ENCODE peak calls at places on chromosomes 12 and 14, in nine cellular contexts. V is IMR-90, K is tibial nerve, Q is choroid plexus epithelial cell, T is HCT116, Y is epithelial cell of esophagus, N is mammary epithelial cell, X is A549, S is PC-3. P is an unnamed sample.

GRCh38 chr12:114480309-114481199 is 74.6 kb upstream of the TBX5 start:
- DNase-seq in T (no peak), X (no peak), N (peak; percentile 30), V (peak; percentile 56), K (no peak), Y (peak; percentile 14), S (no peak), Q (peak; percentile 17), P (peak; percentile 54)

GRCh38 chr12:2295941-2296461 is 243.2 kb downstream of the CACNA1C start:
- DNase-seq in X (no peak), Y (peak; percentile 4), Q (peak; percentile 94), N (peak; percentile 56), S (no peak), K (no peak), T (no peak), V (peak; percentile 89), P (peak; percentile 80)

GRCh38 chr12:67810166-67810565 is 161.6 kb downstream of the DYRK2 start:
- DNase-seq in Y (no peak), S (no peak), Q (no peak), K (no peak), T (no peak), V (no peak), X (no peak), N (no peak), P (no peak)

GRCh38 chr14:94673781-94674231 is 61.6 kb downstream of the SERPINA3 start:
- DNase-seq in X (no peak), T (no peak), Q (peak; percentile 71), S (no peak), K (no peak), Y (no peak), N (no peak), V (peak; percentile 65), P (peak; percentile 8)

GRCh38 chr14:50786821-50787464 is 44.0 kb downstream of the NIN start:
- DNase-seq in V (no peak), S (no peak), Q (no peak), T (no peak), Y (no peak), K (no peak), X (no peak), N (no peak), P (no peak)

GRCh38 chr12:67161322-67161918 is 107.7 kb upstream of the CAND1 start:
- DNase-seq in S (peak; percentile 68), V (peak; percentile 39), Y (peak; percentile 52), T (no peak), K (peak; percentile 36), X (peak; percentile 31), N (peak; percentile 38), Q (peak; percentile 73), P (peak; percentile 61)

GRCh38 chr12:57467212-57467874 is 7.8 kb downstream of the GLI1 start:
- DNase-seq in S (no peak), N (no peak), Y (no peak), V (no peak), Q (no peak), K (no peak), X (no peak), T (no peak), P (no peak)

GRCh38 chr12:11981174-11981733 is 89.5 kb upstream of the BCL2L14 start:
- DNase-seq in V (no peak), Y (peak; percentile 16), K (no peak), S (peak; percentile 62), N (peak; percentile 69), Q (no peak), X (no peak), T (no peak), P (no peak)

GRCh38 chr14:97417331-97417730 is 620.1 kb downstream of the VRK1 start:
- DNase-seq in Q (no peak), Y (no peak), S (no peak), V (no peak), X (no peak), T (no peak), N (no peak), K (no peak), P (no peak)

GRCh38 chr12:119843100-119843499 is 34.0 kb downstream of the CIT start:
- DNase-seq in Q (peak; percentile 90), T (no peak), X (no peak), V (peak; percentile 23), N (no peak), Y (no peak), S (no peak), K (no peak), P (peak; percentile 82)

GRCh38 chr12:112333030-112333429 is 49.2 kb downstream of the HECTD4 start:
- DNase-seq in N (no peak), X (no peak), K (no peak), T (no peak), Q (no peak), S (no peak), Y (no peak), V (no peak), P (no peak)

GRCh38 chr14:103280278-103280917 is 53.6 kb upstream of the EIF5 start:
- DNase-seq in N (no peak), T (no peak), V (no peak), S (no peak), X (no peak), K (no peak), Q (no peak), Y (no peak), P (no peak)

GRCh38 chr14:95156765-95157194 is 549 bp downstream of the DICER1 start:
- DNase-seq in Q (peak; percentile 23), X (peak; percentile 21), T (no peak), V (peak; percentile 19), K (peak; percentile 12), Y (peak; percentile 40), N (peak; percentile 36), S (peak; percentile 14), P (peak; percentile 30)

GRCh38 chr12:51077930-51078329 is 5.5 kb downstream of the CSRNP2 start:
- DNase-seq in N (no peak), T (no peak), S (no peak), Q (peak; percentile 53), V (peak; percentile 46), Y (no peak), X (no peak), K (no peak), P (no peak)

GRCh38 chr12:7068240-7068993 is 7.9 kb downstream of the C1S start:
- DNase-seq in V (peak; percentile 24), Q (peak; percentile 65), N (no peak), X (no peak), K (no peak), Y (peak; percentile 41), T (no peak), S (no peak), P (no peak)

GRCh38 chr12:89863332-89863938 is 154.8 kb upstream of the ATP2B1 start:
- DNase-seq in Q (no peak), S (no peak), Y (no peak), N (no peak), V (no peak), K (no peak), T (no peak), X (no peak), P (no peak)

GRCh38 chr12:13318231-13319015 is 121.9 kb downstream of the EMP1 start:
- DNase-seq in S (no peak), Q (no peak), V (no peak), X (no peak), Y (peak; percentile 21), T (no peak), N (no peak), K (no peak), P (no peak)

GRCh38 chr12:31533470-31533869 is 57.5 kb downstream of the DENND5B start:
- DNase-seq in T (no peak), Y (no peak), K (no peak), N (peak; percentile 21), Q (no peak), V (no peak), X (no peak), S (no peak), P (no peak)

GRCh38 chr12:108112815-108113556 is 16.1 kb upstream of the WSCD2 start:
- DNase-seq in Q (no peak), N (no peak), X (no peak), S (no peak), K (no peak), T (no peak), Y (no peak), V (no peak), P (no peak)

GRCh38 chr14:102421366-102422057 is 58.8 kb downstream of the TECPR2 start:
- DNase-seq in V (no peak), Y (no peak), X (no peak), T (no peak), K (no peak), S (no peak), N (no peak), Q (no peak), P (no peak)

GRCh38 chr12:132218915-132219314 is 74.7 kb downstream of the NOC4L start:
- DNase-seq in Q (peak; percentile 14), K (no peak), T (peak; percentile 52), V (no peak), X (peak; percentile 68), N (no peak), S (peak; percentile 64), Y (no peak), P (peak; percentile 35)
- TF ChIP-seq CTCF in Q (peak; percentile 52), K (no peak), T (peak; percentile 66), V (peak; percentile 15), X (peak; percentile 44), N (peak; percentile 25), S (peak; percentile 76), Y (no peak), P (no peak)

GRCh38 chr12:5898874-5899273 is 46.2 kb downstream of the ANO2 start:
- DNase-seq in X (peak; percentile 23), V (no peak), Q (no peak), T (no peak), S (peak; percentile 16), N (no peak), K (no peak), Y (no peak), P (peak; percentile 4)
- TF ChIP-seq CTCF in X (no peak), V (no peak), Q (no peak), T (peak; percentile 65), S (peak; percentile 36), N (no peak), K (no peak), Y (no peak), P (no peak)

DNA sequence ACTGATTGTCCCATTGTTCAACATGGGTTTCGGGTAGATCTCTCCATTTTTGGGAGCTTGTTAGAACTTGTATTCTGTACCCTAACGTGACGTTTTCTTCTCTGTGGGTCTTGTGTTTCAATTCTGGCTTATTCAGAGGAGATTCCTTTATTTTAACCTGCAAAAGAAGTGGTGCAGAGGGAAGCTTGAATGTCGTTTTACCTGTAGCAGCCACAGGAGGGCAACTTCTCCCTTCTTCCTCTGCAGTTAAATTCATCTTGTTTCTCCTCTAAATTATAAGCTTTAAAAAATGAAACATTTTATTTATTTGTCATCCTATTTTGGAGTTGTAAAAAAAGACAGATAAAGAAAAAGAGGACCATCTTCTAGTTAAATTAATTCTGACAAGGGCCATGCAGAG is 13.7 kb upstream of the CLEC4D start:
- DNase-seq in N (no peak), Q (no peak), X (no peak), T (no peak), K (no peak), S (no peak), V (no peak), Y (peak; percentile 11), P (no peak)
- TF ChIP-seq CTCF in N (peak; percentile 12), Q (no peak), X (no peak), T (no peak), K (no peak), S (no peak), V (no peak), Y (peak; percentile 5), P (no peak)

GRCh38 chr12:41564816-41565215 is 376.7 kb downstream of the PDZRN4 start:
- DNase-seq in T (no peak), S (peak; percentile 26), Y (no peak), X (no peak), Q (no peak), N (no peak), V (no peak), K (no peak), P (no peak)
- TF ChIP-seq CTCF in T (peak; percentile 13), S (peak; percentile 47), Y (no peak), X (no peak), Q (no peak), N (peak; percentile 17), V (no peak), K (no peak), P (no peak)